ENCODE peak calls at places on chromosomes 13 and 19, in four cellular contexts. B, Y, Q and Z are unnamed samples.

GRCh38 chr13:51717786-51718398 is 86.1 kb downstream of the DHRS12 start:
- DNase-seq in B (no peak), Y (no peak), Q (no peak), Z (no peak)

GRCh38 chr19:31338069-31338767 is 11.0 kb downstream of the TSHZ3 start:
- DNase-seq in B (peak), Y (no peak), Q (peak), Z (peak)

GRCh38 chr13:21673592-21674270 is 2.9 kb downstream of the FGF9 start:
- DNase-seq in B (no peak), Y (no peak), Q (no peak), Z (no peak)

GRCh38 chr13:50244913-50245574 is 229.8 kb downstream of the KCNRG start:
- DNase-seq in B (no peak), Y (peak), Q (no peak), Z (no peak)

GRCh38 chr19:5445071-5445470 is 10.1 kb upstream of the ZNRF4 start:
- DNase-seq in B (no peak), Y (no peak), Q (no peak), Z (no peak)

GRCh38 chr13:107301724-107302374 is 733.9 kb upstream of the ARGLU1 start:
- DNase-seq in B (no peak), Y (no peak), Q (no peak), Z (no peak)

GRCh38 chr19:52648336-52648990 is 10.3 kb upstream of the ZNF83 start:
- DNase-seq in B (no peak), Y (no peak), Q (no peak), Z (no peak)

GRCh38 chr13:108534728-108535127 is 94.7 kb upstream of the MYO16 start:
- DNase-seq in B (no peak), Y (no peak), Q (no peak), Z (no peak)

GRCh38 chr13:28493740-28494536 is 990 bp downstream of the FLT1 start:
- DNase-seq in B (peak), Y (peak), Q (peak), Z (no peak)

GRCh38 chr19:8631425-8631819 is 989 bp downstream of the NFILZ start:
- DNase-seq in B (no peak), Y (no peak), Q (no peak), Z (no peak)

GRCh38 chr19:18514800-18515682 is 6.8 kb downstream of the ELL start:
- DNase-seq in B (peak), Y (no peak), Q (no peak), Z (peak)

GRCh38 chr13:46908511-46908910 is 11.7 kb upstream of the HTR2A start:
- DNase-seq in B (no peak), Y (no peak), Q (no peak), Z (no peak)

GRCh38 chr13:66312312-66313087 is 917.6 kb downstream of the PCDH9 start:
- DNase-seq in B (no peak), Y (no peak), Q (no peak), Z (no peak)

GRCh38 chr13:77729502-77730221 is 32.2 kb downstream of the SLAIN1 start:
- DNase-seq in B (no peak), Y (no peak), Q (no peak), Z (no peak)

GRCh38 chr13:46614582-46614981 is 61.6 kb downstream of the LRCH1 start:
- DNase-seq in B (no peak), Y (no peak), Q (no peak), Z (no peak)

GRCh38 chr19:681029-681626 is 4.9 kb downstream of the FSTL3 start:
- DNase-seq in B (peak), Y (peak), Q (peak), Z (peak)

GRCh38 chr19:48636859-48637448 is at the start of gene DBP:
- DNase-seq in B (peak), Y (no peak), Q (peak), Z (no peak)

GRCh38 chr13:110875243-110875642 is 39.6 kb downstream of the ANKRD10 start:
- DNase-seq in B (no peak), Y (no peak), Q (no peak), Z (no peak)

GRCh38 chr13:49409008-49409407 is 34.9 kb downstream of the CAB39L start:
- DNase-seq in B (no peak), Y (no peak), Q (no peak), Z (no peak)

GRCh38 chr19:18998276-18998675 is 35.0 kb downstream of the SUGP2 start:
- DNase-seq in B (no peak), Y (no peak), Q (no peak), Z (no peak)

GRCh38 chr13:38530492-38530891 is 156.4 kb upstream of the FREM2 start:
- DNase-seq in B (no peak), Y (no peak), Q (no peak), Z (no peak)

GRCh38 chr13:73000027-73000674 is 58.7 kb upstream of the KLF5 start:
- DNase-seq in B (no peak), Y (no peak), Q (no peak), Z (no peak)

GRCh38 chr19:37932985-37933953 is 26.3 kb downstream of the SIPA1L3 start:
- DNase-seq in B (no peak), Y (no peak), Q (no peak), Z (no peak)

GRCh38 chr13:92574499-92574898 is 652.1 kb upstream of the GPC6 start:
- DNase-seq in B (no peak), Y (no peak), Q (no peak), Z (no peak)

GRCh38 chr13:112651750-112652511 is 37.9 kb upstream of the ATP11A start:
- DNase-seq in B (no peak), Y (no peak), Q (no peak), Z (no peak)

GRCh38 chr19:2641332-2641698 is 61.2 kb downstream of the GNG7 start:
- DNase-seq in B (no peak), Y (no peak), Q (no peak), Z (no peak)

GRCh38 chr19:2922987-2923386 is 21.8 kb downstream of the ZNF77 start:
- DNase-seq in B (no peak), Y (no peak), Q (no peak), Z (no peak)

GRCh38 chr13:60931858-60932546 is 483.6 kb downstream of the PCDH20 start:
- DNase-seq in B (no peak), Y (no peak), Q (no peak), Z (no peak)

GRCh38 chr13:32581177-32581786 is 5.0 kb upstream of the PDS5B start:
- DNase-seq in B (no peak), Y (no peak), Q (no peak), Z (no peak)

GRCh38 chr19:20247016-20247683 is 80.1 kb downstream of the ZNF486 start:
- DNase-seq in B (peak), Y (no peak), Q (no peak), Z (no peak)

GRCh38 chr19:51607920-51608562 is 22.2 kb downstream of the SIGLEC5 start:
- DNase-seq in B (peak), Y (peak), Q (peak), Z (peak)

GRCh38 chr13:20669162-20669561 is 34.3 kb upstream of the IL17D start:
- DNase-seq in B (no peak), Y (no peak), Q (no peak), Z (no peak)

GRCh38 chr19:42555317-42555716 is 27.0 kb upstream of the CEACAM1 start:
- DNase-seq in B (peak), Y (no peak), Q (no peak), Z (peak)

GRCh38 chr19:34066007-34066656 is 106.2 kb upstream of the LSM14A start:
- DNase-seq in B (no peak), Y (no peak), Q (no peak), Z (no peak)